ENCODE peak calls at places on chromosomes 12 and 14, in seven cellular contexts. One of them, this sample, is unnamed.

GRCh38 chr12:66290716-66291200 is 11.5 kb upstream of the HELB start:
- DNase-seq in MM.1S: no peak
- DNase-seq in CD4-positive, alpha-beta memory T cell: peak
- DNase-seq in cardiac fibroblast: no peak
- DNase-seq in heart left ventricle: no peak
- DNase-seq in right lobe of liver: no peak
- DNase-seq in lung: no peak
- DNase-seq in this sample: no peak

GRCh38 chr12:69497308-69498026 is 27.3 kb downstream of the FRS2 start:
- DNase-seq in MM.1S: peak
- DNase-seq in CD4-positive, alpha-beta memory T cell: no peak
- DNase-seq in cardiac fibroblast: peak
- DNase-seq in heart left ventricle: no peak
- DNase-seq in right lobe of liver: no peak
- DNase-seq in lung: no peak
- DNase-seq in this sample: peak

GRCh38 chr12:30025317-30025716 is 241.6 kb upstream of the TMTC1 start:
- DNase-seq in MM.1S: no peak
- DNase-seq in CD4-positive, alpha-beta memory T cell: no peak
- DNase-seq in cardiac fibroblast: no peak
- DNase-seq in heart left ventricle: no peak
- DNase-seq in right lobe of liver: no peak
- DNase-seq in lung: no peak
- DNase-seq in this sample: no peak

GRCh38 chr12:79557690-79558315 is 133.0 kb downstream of the PAWR start:
- DNase-seq in MM.1S: no peak
- DNase-seq in CD4-positive, alpha-beta memory T cell: no peak
- DNase-seq in cardiac fibroblast: peak
- DNase-seq in heart left ventricle: no peak
- DNase-seq in right lobe of liver: no peak
- DNase-seq in lung: no peak
- DNase-seq in this sample: no peak

GRCh38 chr12:10571141-10571540 is 42.3 kb downstream of the MAGOHB start:
- DNase-seq in MM.1S: no peak
- DNase-seq in CD4-positive, alpha-beta memory T cell: no peak
- DNase-seq in cardiac fibroblast: no peak
- DNase-seq in heart left ventricle: no peak
- DNase-seq in right lobe of liver: no peak
- DNase-seq in lung: no peak
- DNase-seq in this sample: no peak

GRCh38 chr14:56160058-56160457 is 41.8 kb downstream of the PELI2 start:
- DNase-seq in MM.1S: no peak
- DNase-seq in CD4-positive, alpha-beta memory T cell: no peak
- DNase-seq in cardiac fibroblast: no peak
- DNase-seq in heart left ventricle: no peak
- DNase-seq in right lobe of liver: no peak
- DNase-seq in lung: no peak
- DNase-seq in this sample: no peak

GRCh38 chr14:62692490-62693106 is 352.7 kb downstream of the KCNH5 start:
- DNase-seq in MM.1S: no peak
- DNase-seq in CD4-positive, alpha-beta memory T cell: no peak
- DNase-seq in cardiac fibroblast: peak
- DNase-seq in heart left ventricle: no peak
- DNase-seq in right lobe of liver: no peak
- DNase-seq in lung: no peak
- DNase-seq in this sample: no peak

GRCh38 chr12:64749466-64750202 is 9.6 kb downstream of the GNS start:
- DNase-seq in MM.1S: no peak
- DNase-seq in CD4-positive, alpha-beta memory T cell: no peak
- DNase-seq in cardiac fibroblast: no peak
- DNase-seq in heart left ventricle: no peak
- DNase-seq in right lobe of liver: no peak
- DNase-seq in lung: no peak
- DNase-seq in this sample: peak

GRCh38 chr12:67388331-67389163 is 119.4 kb downstream of the CAND1 start:
- DNase-seq in MM.1S: no peak
- DNase-seq in CD4-positive, alpha-beta memory T cell: no peak
- DNase-seq in cardiac fibroblast: no peak
- DNase-seq in heart left ventricle: no peak
- DNase-seq in right lobe of liver: no peak
- DNase-seq in lung: no peak
- DNase-seq in this sample: no peak

GRCh38 chr14:81480741-81481140 is 52.9 kb downstream of the SEL1L start:
- DNase-seq in MM.1S: no peak
- DNase-seq in CD4-positive, alpha-beta memory T cell: no peak
- DNase-seq in cardiac fibroblast: no peak
- DNase-seq in heart left ventricle: no peak
- DNase-seq in right lobe of liver: no peak
- DNase-seq in lung: no peak
- DNase-seq in this sample: no peak

GRCh38 chr14:70641548-70642312 is at the start of gene TTC9:
- DNase-seq in MM.1S: no peak
- DNase-seq in CD4-positive, alpha-beta memory T cell: peak
- DNase-seq in cardiac fibroblast: peak
- DNase-seq in heart left ventricle: peak
- DNase-seq in right lobe of liver: no peak
- DNase-seq in lung: no peak
- DNase-seq in this sample: no peak

GRCh38 chr12:19288161-19288560 is 151.1 kb upstream of the AEBP2 start:
- DNase-seq in MM.1S: no peak
- DNase-seq in CD4-positive, alpha-beta memory T cell: no peak
- DNase-seq in cardiac fibroblast: no peak
- DNase-seq in heart left ventricle: no peak
- DNase-seq in right lobe of liver: no peak
- DNase-seq in lung: no peak
- DNase-seq in this sample: no peak

GRCh38 chr14:68211421-68211820 is 391.8 kb downstream of the RAD51B start:
- DNase-seq in MM.1S: no peak
- DNase-seq in CD4-positive, alpha-beta memory T cell: no peak
- DNase-seq in cardiac fibroblast: peak
- DNase-seq in heart left ventricle: no peak
- DNase-seq in right lobe of liver: no peak
- DNase-seq in lung: no peak
- DNase-seq in this sample: no peak

GRCh38 chr12:115811066-115811465 is 466.4 kb downstream of the MED13L start:
- DNase-seq in MM.1S: no peak
- DNase-seq in CD4-positive, alpha-beta memory T cell: no peak
- DNase-seq in cardiac fibroblast: no peak
- DNase-seq in heart left ventricle: no peak
- DNase-seq in right lobe of liver: no peak
- DNase-seq in lung: no peak
- DNase-seq in this sample: no peak

GRCh38 chr14:105485720-105486332 is 860 bp upstream of the CRIP1 start:
- DNase-seq in MM.1S: no peak
- DNase-seq in CD4-positive, alpha-beta memory T cell: peak
- DNase-seq in cardiac fibroblast: no peak
- DNase-seq in heart left ventricle: peak
- DNase-seq in right lobe of liver: no peak
- DNase-seq in lung: no peak
- DNase-seq in this sample: peak

GRCh38 chr12:14264777-14265176 is 100.7 kb upstream of the ATF7IP start:
- DNase-seq in MM.1S: no peak
- DNase-seq in CD4-positive, alpha-beta memory T cell: no peak
- DNase-seq in cardiac fibroblast: no peak
- DNase-seq in heart left ventricle: no peak
- DNase-seq in right lobe of liver: no peak
- DNase-seq in lung: no peak
- DNase-seq in this sample: peak

GRCh38 chr12:110079477-110080400 is 31.4 kb upstream of the C12orf76 start:
- DNase-seq in MM.1S: peak
- DNase-seq in CD4-positive, alpha-beta memory T cell: peak
- DNase-seq in cardiac fibroblast: peak
- DNase-seq in heart left ventricle: peak
- DNase-seq in right lobe of liver: no peak
- DNase-seq in lung: peak
- DNase-seq in this sample: peak

GRCh38 chr14:64838656-64839055 is 41.1 kb downstream of the SPTB start:
- DNase-seq in MM.1S: no peak
- DNase-seq in CD4-positive, alpha-beta memory T cell: no peak
- DNase-seq in cardiac fibroblast: no peak
- DNase-seq in heart left ventricle: no peak
- DNase-seq in right lobe of liver: no peak
- DNase-seq in lung: no peak
- DNase-seq in this sample: no peak

GRCh38 chr12:102869571-102869970 is 47.5 kb downstream of the PAH start:
- DNase-seq in MM.1S: no peak
- DNase-seq in CD4-positive, alpha-beta memory T cell: no peak
- DNase-seq in cardiac fibroblast: no peak
- DNase-seq in heart left ventricle: no peak
- DNase-seq in right lobe of liver: no peak
- DNase-seq in lung: no peak
- DNase-seq in this sample: no peak

GRCh38 chr14:38730420-38730819 is 372.6 kb downstream of the SEC23A start:
- DNase-seq in MM.1S: no peak
- DNase-seq in CD4-positive, alpha-beta memory T cell: no peak
- DNase-seq in cardiac fibroblast: no peak
- DNase-seq in heart left ventricle: no peak
- DNase-seq in right lobe of liver: no peak
- DNase-seq in lung: no peak
- DNase-seq in this sample: no peak

GRCh38 chr12:88361493-88361892 is 218.8 kb downstream of the KITLG start:
- DNase-seq in MM.1S: no peak
- DNase-seq in CD4-positive, alpha-beta memory T cell: no peak
- DNase-seq in cardiac fibroblast: no peak
- DNase-seq in heart left ventricle: no peak
- DNase-seq in right lobe of liver: no peak
- DNase-seq in lung: no peak
- DNase-seq in this sample: no peak

DNA sequence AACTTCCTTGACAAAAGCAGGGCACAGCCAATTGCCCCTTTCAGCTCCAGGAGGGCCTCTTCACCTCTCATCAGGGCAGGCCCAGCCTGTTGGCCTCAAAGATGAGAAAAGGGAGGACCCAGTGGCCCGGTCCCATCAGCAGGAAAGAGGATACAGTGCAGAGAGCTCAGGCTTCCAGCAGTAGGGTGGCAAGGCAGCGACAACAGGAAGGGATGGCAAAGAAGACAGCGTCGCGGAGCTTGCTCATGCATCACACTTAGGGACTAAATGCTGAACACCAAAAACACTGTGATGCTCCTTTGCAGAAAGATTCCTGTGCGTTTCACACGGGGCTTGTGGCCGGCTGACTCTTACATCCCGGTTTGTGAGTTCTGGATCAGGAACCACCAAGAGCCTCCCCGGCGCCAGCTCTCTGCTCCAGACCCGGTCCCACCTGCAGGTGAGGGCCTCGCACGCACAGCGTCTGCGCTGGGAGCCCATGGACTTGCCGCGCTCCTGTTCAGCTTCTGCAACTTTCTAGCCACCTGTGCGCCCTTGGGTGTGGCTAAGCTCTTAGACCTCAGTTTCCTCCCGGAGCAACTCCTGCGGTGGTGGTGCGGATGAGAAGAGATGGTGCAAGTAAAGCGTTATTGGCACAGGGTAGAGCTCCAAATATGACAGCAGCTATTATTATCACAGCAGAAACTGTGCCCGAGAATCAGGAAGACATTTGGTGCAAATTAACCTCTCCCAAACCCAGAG is 15.3 kb upstream of the BCL7A start:
- DNase-seq in MM.1S: no peak
- DNase-seq in CD4-positive, alpha-beta memory T cell: peak
- DNase-seq in cardiac fibroblast: no peak
- DNase-seq in heart left ventricle: no peak
- DNase-seq in right lobe of liver: no peak
- DNase-seq in lung: no peak
- DNase-seq in this sample: no peak
- H3K4me3 ChIP-seq in MM.1S: no peak
- H3K4me3 ChIP-seq in CD4-positive, alpha-beta memory T cell: peak
- H3K4me3 ChIP-seq in cardiac fibroblast: no peak
- H3K4me3 ChIP-seq in heart left ventricle: no peak
- H3K4me3 ChIP-seq in right lobe of liver: no peak
- H3K4me3 ChIP-seq in lung: no peak
- H3K4me3 ChIP-seq in this sample: no peak

GRCh38 chr14:92603309-92604257 is 90.0 kb downstream of the RIN3 start:
- DNase-seq in MM.1S: no peak
- DNase-seq in CD4-positive, alpha-beta memory T cell: peak
- DNase-seq in cardiac fibroblast: peak
- DNase-seq in heart left ventricle: peak
- DNase-seq in right lobe of liver: no peak
- DNase-seq in lung: peak
- DNase-seq in this sample: no peak
- H3K4me3 ChIP-seq in MM.1S: no peak
- H3K4me3 ChIP-seq in CD4-positive, alpha-beta memory T cell: no peak
- H3K4me3 ChIP-seq in cardiac fibroblast: no peak
- H3K4me3 ChIP-seq in heart left ventricle: no peak
- H3K4me3 ChIP-seq in right lobe of liver: no peak
- H3K4me3 ChIP-seq in lung: no peak
- H3K4me3 ChIP-seq in this sample: no peak

GRCh38 chr12:99140017-99140726 is 495.1 kb downstream of the APAF1 start:
- DNase-seq in MM.1S: no peak
- DNase-seq in CD4-positive, alpha-beta memory T cell: no peak
- DNase-seq in cardiac fibroblast: no peak
- DNase-seq in heart left ventricle: no peak
- DNase-seq in right lobe of liver: no peak
- DNase-seq in lung: no peak
- DNase-seq in this sample: no peak

GRCh38 chr12:99137124-99137845 is 492.2 kb downstream of the APAF1 start:
- DNase-seq in MM.1S: no peak
- DNase-seq in CD4-positive, alpha-beta memory T cell: no peak
- DNase-seq in cardiac fibroblast: no peak
- DNase-seq in heart left ventricle: no peak
- DNase-seq in right lobe of liver: no peak
- DNase-seq in lung: no peak
- DNase-seq in this sample: no peak

GRCh38 chr12:99135376-99135775 is 490.3 kb downstream of the APAF1 start:
- DNase-seq in MM.1S: no peak
- DNase-seq in CD4-positive, alpha-beta memory T cell: no peak
- DNase-seq in cardiac fibroblast: no peak
- DNase-seq in heart left ventricle: no peak
- DNase-seq in right lobe of liver: no peak
- DNase-seq in lung: no peak
- DNase-seq in this sample: no peak

GRCh38 chr12:99138397-99138796 is 493.3 kb downstream of the APAF1 start:
- DNase-seq in MM.1S: no peak
- DNase-seq in CD4-positive, alpha-beta memory T cell: no peak
- DNase-seq in cardiac fibroblast: no peak
- DNase-seq in heart left ventricle: no peak
- DNase-seq in right lobe of liver: no peak
- DNase-seq in lung: no peak
- DNase-seq in this sample: no peak
- H3K4me3 ChIP-seq in MM.1S: no peak
- H3K4me3 ChIP-seq in CD4-positive, alpha-beta memory T cell: no peak
- H3K4me3 ChIP-seq in cardiac fibroblast: no peak
- H3K4me3 ChIP-seq in heart left ventricle: no peak
- H3K4me3 ChIP-seq in right lobe of liver: no peak
- H3K4me3 ChIP-seq in lung: no peak
- H3K4me3 ChIP-seq in this sample: no peak

DNA sequence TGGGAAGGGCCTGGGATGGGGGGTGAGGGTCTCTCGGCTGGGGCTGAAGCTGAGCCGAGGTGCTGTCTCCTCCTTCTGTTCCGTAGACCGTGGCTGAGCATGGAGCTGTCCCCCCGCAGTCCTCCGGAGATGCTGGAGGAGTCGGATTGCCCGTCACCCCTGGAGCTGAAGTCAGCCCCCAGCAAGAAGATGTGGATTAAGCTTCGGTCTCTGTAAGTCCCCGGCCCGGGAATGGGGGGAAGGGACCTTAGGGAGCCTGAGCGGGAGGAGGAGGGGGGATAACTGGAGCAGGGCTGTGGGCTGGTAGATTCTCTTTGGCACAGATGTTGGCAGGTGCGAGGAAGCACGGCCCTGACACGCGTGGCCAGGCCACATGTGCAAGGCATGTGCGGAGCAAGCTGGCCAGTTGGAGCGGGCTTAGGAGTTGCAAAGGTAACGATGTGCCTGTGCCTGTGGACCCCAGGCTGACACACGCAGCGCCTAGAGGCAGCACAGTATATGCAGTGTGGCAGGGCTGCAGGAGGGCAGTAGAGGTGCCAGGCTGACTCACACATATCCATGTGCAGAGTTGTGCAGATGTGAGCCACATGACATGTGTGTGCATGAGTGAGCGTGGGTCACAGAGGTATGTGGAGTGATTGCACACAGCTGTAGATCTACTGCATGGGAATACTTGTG is 512 bp downstream of the PDE1B start:
- DNase-seq in MM.1S: no peak
- DNase-seq in CD4-positive, alpha-beta memory T cell: no peak
- DNase-seq in cardiac fibroblast: no peak
- DNase-seq in heart left ventricle: no peak
- DNase-seq in right lobe of liver: no peak
- DNase-seq in lung: no peak
- DNase-seq in this sample: peak
- H3K4me3 ChIP-seq in MM.1S: no peak
- H3K4me3 ChIP-seq in CD4-positive, alpha-beta memory T cell: peak
- H3K4me3 ChIP-seq in cardiac fibroblast: peak
- H3K4me3 ChIP-seq in heart left ventricle: peak
- H3K4me3 ChIP-seq in right lobe of liver: no peak
- H3K4me3 ChIP-seq in lung: peak
- H3K4me3 ChIP-seq in this sample: no peak

This sample was measured in NB4.